ENCODE peak calls at places on chromosomes 4 and X, in seven cellular contexts. O is fibroblast of lung, S is type B pancreatic cell, E is colonic mucosa, T is IMR-90, D is cardiac muscle cell, P is left lung. J is an unnamed sample.

GRCh38 chr4:118307619-118308018 is 45.2 kb downstream of the PRSS12 start:
- DNase-seq in O (peak), S (no peak), E (no peak), T (peak), D (peak), P (no peak), J (no peak)

GRCh38 chr4:40678421-40678820 is 48.8 kb upstream of the RBM47 start:
- DNase-seq in O (no peak), S (no peak), E (no peak), T (no peak), D (no peak), P (no peak), J (no peak)

GRCh38 chrX:46912673-46913491 is 661 bp downstream of the JADE3 start:
- DNase-seq in O (peak), S (peak), E (peak), T (peak), D (peak), P (peak), J (peak)

GRCh38 chr4:8128096-8128856 is 30.3 kb downstream of the ABLIM2 start:
- DNase-seq in O (no peak), S (no peak), E (no peak), T (no peak), D (no peak), P (no peak), J (no peak)

GRCh38 chr4:46549125-46549524 is 159.2 kb upstream of the GABRA2 start:
- DNase-seq in O (no peak), S (no peak), E (no peak), T (no peak), D (no peak), P (no peak), J (no peak)

GRCh38 chr4:177367336-177367735 is 57.7 kb downstream of the NEIL3 start:
- DNase-seq in O (peak), S (no peak), E (no peak), T (peak), D (no peak), P (no peak), J (peak)

GRCh38 chrX:7117587-7117986 is 29.9 kb upstream of the STS start:
- DNase-seq in O (no peak), S (no peak), E (no peak), T (no peak), D (no peak), P (no peak), J (no peak)

GRCh38 chrX:137313627-137314026 is 252.3 kb upstream of the ZIC3 start:
- DNase-seq in O (no peak), S (no peak), E (no peak), T (no peak), D (no peak), P (no peak), J (no peak)

GRCh38 chrX:136812286-136812685 is 31.6 kb upstream of the ARHGEF6 start:
- DNase-seq in O (no peak), S (no peak), E (no peak), T (peak), D (no peak), P (no peak), J (no peak)

GRCh38 chr4:85430697-85431096 is 44.3 kb upstream of the ARHGAP24 start:
- DNase-seq in O (no peak), S (no peak), E (no peak), T (no peak), D (no peak), P (no peak), J (no peak)

GRCh38 chrX:34875204-34875603 is 67.4 kb upstream of the FAM47B start:
- DNase-seq in O (peak), S (no peak), E (no peak), T (peak), D (no peak), P (no peak), J (peak)

GRCh38 chr4:21451032-21451431 is 497.5 kb downstream of the KCNIP4 start:
- DNase-seq in O (peak), S (no peak), E (no peak), T (peak), D (no peak), P (no peak), J (peak)

GRCh38 chr4:105473340-105474109 is at the start of gene PPA2:
- DNase-seq in O (peak), S (peak), E (peak), T (peak), D (peak), P (peak), J (peak)
- TF ChIP-seq CTCF in O (no peak), S (no peak), E (peak), T (no peak), D (no peak), P (no peak), J (no peak)

GRCh38 chr4:146338512-146338911 is 124.2 kb downstream of the REELD1 start:
- DNase-seq in O (no peak), S (no peak), E (no peak), T (peak), D (no peak), P (no peak), J (no peak)

GRCh38 chr4:146343199-146343598 is 128.9 kb downstream of the REELD1 start:
- DNase-seq in O (no peak), S (no peak), E (no peak), T (no peak), D (no peak), P (no peak), J (no peak)

GRCh38 chr4:146342600-146343192 is 128.4 kb downstream of the REELD1 start:
- DNase-seq in O (peak), S (no peak), E (peak), T (peak), D (peak), P (no peak), J (peak)

GRCh38 chr4:146343776-146344175 is 129.4 kb downstream of the REELD1 start:
- DNase-seq in O (no peak), S (no peak), E (no peak), T (no peak), D (no peak), P (no peak), J (no peak)

DNA sequence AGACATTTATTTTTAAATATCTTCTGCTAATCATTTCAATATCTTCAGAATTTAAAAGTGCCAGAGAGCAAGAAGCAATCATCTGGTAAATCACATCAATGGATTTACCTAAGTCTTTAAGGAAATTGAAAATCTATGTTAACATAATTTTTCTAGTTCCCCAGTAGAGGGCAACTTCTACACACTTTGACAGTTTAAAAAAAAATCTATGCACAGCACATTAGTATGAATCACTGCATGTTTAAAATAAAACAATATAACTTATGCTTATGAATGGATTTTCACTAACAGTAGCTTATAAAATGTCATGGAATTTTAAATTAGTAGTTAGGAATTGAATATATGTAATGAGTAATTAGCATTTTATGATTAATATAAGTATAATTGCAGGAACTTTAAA is 126.5 kb downstream of the REELD1 start:
- DNase-seq in O (peak), S (no peak), E (no peak), T (peak), D (peak), P (no peak), J (peak)
- TF ChIP-seq CTCF in O (peak), S (peak), E (no peak), T (peak), D (peak), P (peak), J (peak)

DNA sequence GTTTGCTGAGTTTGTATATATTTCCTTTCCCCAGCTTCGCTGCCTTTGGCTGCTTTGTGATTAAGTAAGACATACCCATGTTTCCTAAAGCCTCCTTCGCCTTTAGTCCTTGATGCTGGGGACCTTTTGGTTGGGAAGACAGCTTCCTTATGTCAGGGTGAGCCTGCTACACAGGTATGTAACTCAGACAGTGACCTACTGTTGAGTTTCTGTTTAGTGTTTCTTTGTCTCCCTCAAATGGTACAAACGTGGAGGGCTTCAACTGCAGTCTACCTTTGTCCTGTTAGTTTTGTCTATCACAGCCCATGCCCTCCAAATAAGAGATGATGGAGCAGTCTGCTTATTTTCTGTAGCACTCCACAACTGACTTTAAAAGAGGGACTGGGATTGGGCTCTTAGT is 59.5 kb downstream of the TET2 start:
- DNase-seq in O (no peak), S (no peak), E (no peak), T (no peak), D (no peak), P (no peak), J (no peak)
- TF ChIP-seq CTCF in O (no peak), S (no peak), E (no peak), T (no peak), D (no peak), P (no peak), J (no peak)

DNA sequence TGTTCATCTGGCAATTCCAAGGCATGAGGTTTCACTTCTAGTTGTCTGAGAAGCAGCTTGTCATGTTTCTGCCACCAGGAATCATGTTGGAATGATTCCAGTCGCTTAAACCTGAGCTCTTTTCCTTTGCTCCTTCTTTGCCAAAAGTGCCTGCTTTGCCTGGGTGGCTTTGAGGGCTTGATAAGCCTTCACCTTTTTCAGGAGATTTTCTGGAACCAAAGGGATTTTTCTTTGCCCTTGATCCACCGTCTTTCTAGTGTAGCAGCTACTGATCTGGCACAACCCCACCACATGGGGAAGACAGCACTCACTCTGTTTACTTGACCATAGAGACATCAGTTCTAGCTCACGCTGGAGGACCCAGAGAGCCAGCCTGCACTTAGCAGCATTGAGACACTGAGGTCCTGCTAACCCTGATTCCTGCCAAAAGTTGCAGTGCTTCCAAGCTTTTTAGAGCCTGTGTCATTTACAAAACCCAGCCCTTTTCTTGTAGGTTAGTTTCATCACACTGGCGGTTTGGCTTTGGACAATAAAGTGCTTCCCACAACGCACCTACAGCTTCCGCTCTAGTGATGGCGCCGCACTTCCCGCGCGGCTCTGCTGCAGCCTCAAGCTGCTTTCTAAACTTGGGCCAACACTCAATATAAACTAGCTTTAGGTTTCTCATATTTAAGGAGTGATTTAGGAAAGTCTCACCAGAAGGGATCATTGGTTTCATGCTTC is 7.3 kb upstream of the CCNI start:
- DNase-seq in O (no peak), S (no peak), E (no peak), T (no peak), D (no peak), P (no peak), J (no peak)
- TF ChIP-seq CTCF in O (no peak), S (no peak), E (no peak), T (no peak), D (no peak), P (no peak), J (no peak)

GRCh38 chrX:135295238-135295943 is 13.9 kb upstream of the ETDC start:
- DNase-seq in O (peak), S (no peak), E (peak), T (peak), D (peak), P (peak), J (no peak)
- TF ChIP-seq CTCF in O (peak), S (peak), E (no peak), T (peak), D (peak), P (no peak), J (no peak)

DNA sequence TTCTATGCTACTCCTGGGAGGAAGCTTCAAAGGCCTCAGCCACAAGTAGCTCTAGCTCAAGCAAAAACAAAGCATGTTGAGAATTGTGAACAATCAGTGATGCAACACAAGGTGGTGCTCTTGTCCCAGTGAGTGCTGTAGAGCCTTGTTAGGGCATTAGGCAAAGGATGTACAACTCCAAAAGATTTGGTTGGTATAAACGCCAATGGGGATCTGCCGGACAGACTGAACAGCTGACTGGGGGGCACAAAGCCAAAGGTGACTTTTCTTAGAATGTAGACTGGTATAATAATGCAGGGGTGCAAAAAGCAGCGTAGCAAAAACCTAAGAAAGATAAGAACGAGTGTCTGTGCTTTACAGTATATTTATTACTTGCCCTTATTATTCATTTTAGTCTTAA is 62.6 kb upstream of the ALB start:
- DNase-seq in O (peak), S (no peak), E (peak), T (peak), D (peak), P (no peak), J (peak)
- TF ChIP-seq CTCF in O (peak), S (peak), E (peak), T (peak), D (peak), P (peak), J (peak)

DNA sequence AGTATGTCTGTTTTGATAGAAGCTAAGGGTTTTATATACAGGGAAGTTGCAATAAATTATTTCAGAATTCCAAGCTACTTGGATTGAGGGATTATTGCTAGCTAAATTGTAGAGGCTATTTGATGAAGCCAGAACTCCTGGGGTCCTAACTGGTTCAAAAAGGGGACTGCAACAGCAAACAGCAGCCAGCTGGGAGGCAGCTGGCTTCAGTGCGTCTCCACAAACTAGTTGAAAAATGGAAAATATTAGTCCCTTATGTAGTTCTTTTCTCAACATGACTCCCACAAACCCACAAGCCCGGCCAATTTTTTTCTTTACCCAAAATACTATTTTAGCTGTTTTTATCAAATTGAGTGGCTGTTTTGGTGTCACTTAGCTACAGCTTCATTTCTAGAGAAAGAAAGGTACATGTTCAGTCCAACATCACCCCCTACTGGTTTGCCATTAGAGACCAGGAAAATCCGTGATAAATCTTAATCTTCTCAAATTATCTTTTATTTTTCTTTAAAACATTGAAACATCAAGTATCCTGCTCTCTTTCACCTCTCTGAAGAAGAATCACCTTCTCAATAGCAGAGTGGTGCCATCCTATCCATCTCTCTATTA is 97.2 kb downstream of the GUCY2F start:
- DNase-seq in O (peak), S (no peak), E (no peak), T (peak), D (peak), P (no peak), J (no peak)
- TF ChIP-seq CTCF in O (peak), S (peak), E (no peak), T (peak), D (peak), P (peak), J (peak)

DNA sequence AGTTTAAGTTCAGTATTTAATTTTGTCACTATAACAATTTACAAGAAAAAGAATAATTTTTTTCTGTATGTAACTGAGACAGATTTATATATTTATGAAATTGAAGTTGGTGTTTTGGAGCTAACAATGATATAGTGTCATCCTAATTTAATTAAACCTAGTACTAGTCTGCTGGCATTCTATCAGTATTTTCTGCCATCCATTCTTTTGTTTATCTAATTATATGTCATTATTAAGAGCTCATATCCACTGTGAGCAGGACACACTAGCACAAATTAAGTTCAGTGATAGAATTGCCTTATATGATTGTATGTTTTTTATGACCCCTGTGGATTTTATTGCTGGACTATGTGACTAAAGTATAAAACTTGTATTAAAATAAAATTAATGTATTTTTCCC is 996.5 kb downstream of the CCSER1 start:
- DNase-seq in O (no peak), S (no peak), E (no peak), T (no peak), D (no peak), P (no peak), J (no peak)
- TF ChIP-seq CTCF in O (no peak), S (no peak), E (no peak), T (no peak), D (no peak), P (no peak), J (no peak)

GRCh38 chr4:119559044-119559647 is 69.5 kb downstream of the PDE5A start:
- DNase-seq in O (peak), S (no peak), E (no peak), T (peak), D (peak), P (no peak), J (peak)
- TF ChIP-seq CTCF in O (peak), S (peak), E (peak), T (peak), D (peak), P (peak), J (peak)

J was measured in HFFc6.